ENCODE peak calls at places on chromosomes 13 and 19, in five cellular contexts. N is CD8-positive, alpha-beta T cell; Q is lower leg skin; F is transverse colon; J is A549. I is an unnamed sample.

GRCh38 chr13:80454245-80454644 is 113.3 kb upstream of the SPRY2 start:
- DNase-seq in J (no peak), F (no peak), N (no peak), Q (no peak), I (peak; percentile 21)

GRCh38 chr13:112897956-112898785 is 70.8 kb upstream of the MCF2L start:
- DNase-seq in N (no peak), F (no peak), Q (no peak), J (no peak), I (no peak)

GRCh38 chr13:52026246-52026626 is 1.7 kb downstream of the UTP14C start:
- DNase-seq in N (no peak), J (no peak), F (no peak), Q (no peak), I (no peak)

GRCh38 chr13:48126944-48127814 is 32.3 kb upstream of the MED4 start:
- DNase-seq in J (peak; percentile 57), N (peak; percentile 35), F (peak; percentile 19), Q (no peak), I (peak; percentile 66)

GRCh38 chr13:23384111-23384510 is 49.4 kb downstream of the SACS start:
- DNase-seq in F (no peak), N (no peak), Q (no peak), J (peak; percentile 41), I (peak; percentile 78)

GRCh38 chr13:51271528-51272070 is 49.4 kb downstream of the FAM124A start:
- DNase-seq in J (no peak), N (no peak), Q (no peak), F (no peak), I (no peak)

GRCh38 chr19:46601318-46602224 is at the start of gene CALM3:
- DNase-seq in Q (peak; percentile 88), F (no peak), N (no peak), J (no peak), I (peak; percentile 30)

GRCh38 chr13:94858856-94859811 is 146.8 kb upstream of the SOX21 start:
- DNase-seq in N (no peak), J (no peak), F (peak; percentile 30), Q (no peak), I (no peak)

GRCh38 chr13:38661276-38661675 is 25.6 kb upstream of the FREM2 start:
- DNase-seq in Q (no peak), F (no peak), N (no peak), J (no peak), I (no peak)

GRCh38 chr13:79043208-79043607 is 362.8 kb downstream of the RBM26 start:
- DNase-seq in J (no peak), N (no peak), Q (no peak), F (no peak), I (no peak)

GRCh38 chr19:47707135-47707925 is 5.9 kb upstream of the EHD2 start:
- DNase-seq in F (peak; percentile 82), N (peak; percentile 75), J (peak; percentile 93), Q (peak; percentile 93), I (peak; percentile 83)

GRCh38 chr19:10290876-10291553 is 1.3 kb downstream of the ICAM5 start:
- DNase-seq in N (peak; percentile 52), F (peak; percentile 76), Q (peak; percentile 94), J (peak; percentile 58), I (peak; percentile 69)

GRCh38 chr13:71625183-71625582 is 241.8 kb downstream of the DACH1 start:
- DNase-seq in F (no peak), J (no peak), N (no peak), Q (no peak), I (no peak)

GRCh38 chr13:27295096-27295495 is 24.5 kb downstream of the RASL11A start:
- DNase-seq in N (no peak), F (no peak), Q (peak; percentile 12), J (no peak), I (no peak)

GRCh38 chr19:40229484-40229883 is 3.0 kb upstream of the CCNP start:
- DNase-seq in F (no peak), N (no peak), Q (no peak), J (peak; percentile 47), I (no peak)

GRCh38 chr19:45809643-45810159 is 5.4 kb downstream of the RSPH6A start:
- DNase-seq in F (no peak), N (no peak), Q (no peak), J (peak; percentile 68), I (peak; percentile 67)

GRCh38 chr13:103218253-103218652 is 152.0 kb upstream of the SLC10A2 start:
- DNase-seq in Q (no peak), J (no peak), F (no peak), N (no peak), I (no peak)

GRCh38 chr19:41705393-41706174 is 2.8 kb upstream of the CEACAM5 start:
- DNase-seq in F (peak; percentile 55), Q (peak; percentile 76), N (peak; percentile 28), J (peak; percentile 53), I (peak; percentile 13)

GRCh38 chr13:39779337-39780270 is 124.1 kb downstream of the COG6 start:
- DNase-seq in F (no peak), J (no peak), Q (no peak), N (peak; percentile 62), I (peak; percentile 51)

GRCh38 chr19:40921005-40921897 is 39.2 kb upstream of the CYP2A7 start:
- DNase-seq in Q (no peak), F (peak; percentile 83), J (peak; percentile 100), N (no peak), I (no peak)

GRCh38 chr13:113553541-113554332 is 30.8 kb upstream of the TFDP1 start:
- DNase-seq in Q (peak; percentile 78), N (no peak), F (peak; percentile 5), J (no peak), I (no peak)

GRCh38 chr13:34064456-34065205 is 246.7 kb downstream of the RFC3 start:
- DNase-seq in Q (no peak), N (no peak), J (no peak), F (no peak), I (no peak)

GRCh38 chr19:6890938-6891337 is 3.6 kb downstream of the ADGRE1 start:
- DNase-seq in J (no peak), F (no peak), N (peak; percentile 28), Q (peak; percentile 31), I (no peak)

GRCh38 chr19:6076291-6076665 is 34.0 kb downstream of the RFX2 start:
- DNase-seq in N (no peak), Q (peak; percentile 54), J (no peak), F (no peak), I (no peak)

DNA sequence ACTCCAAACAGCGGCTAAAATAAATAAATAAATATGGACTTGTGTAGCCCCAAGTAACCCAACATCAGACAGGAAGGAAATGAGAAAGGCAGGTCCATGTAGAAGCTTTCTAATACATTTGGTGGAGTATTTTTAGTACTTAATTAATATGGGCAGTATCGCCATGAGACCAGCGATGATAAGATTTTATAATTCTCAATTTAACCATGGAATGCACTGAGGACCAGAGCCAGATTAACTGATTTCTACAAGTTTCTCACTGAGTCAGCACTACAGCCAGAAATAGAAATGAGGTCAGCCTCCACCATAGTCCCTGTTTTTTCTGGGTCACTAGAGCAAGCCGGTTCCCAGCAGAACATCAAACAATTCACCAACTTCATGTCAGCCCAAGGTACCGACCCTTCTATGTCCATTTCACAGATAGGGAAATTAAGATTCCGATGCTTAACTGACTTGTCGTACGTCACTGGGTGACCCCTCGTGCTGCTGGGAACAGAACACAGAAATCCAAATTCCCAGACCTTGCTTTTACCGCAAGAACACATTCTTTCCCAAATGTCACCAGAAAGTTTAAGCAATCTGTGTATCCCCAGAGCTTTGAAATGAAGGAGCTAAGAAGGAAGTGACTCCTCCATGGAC is 90.4 kb downstream of the COL4A1 start:
- DNase-seq in N (no peak), Q (no peak), F (no peak), J (no peak), I (no peak)
- H3K4me3 ChIP-seq in N (no peak overlapping the region), Q (no peak overlapping the region), F (no peak overlapping the region), J (no peak overlapping the region), I (no peak overlapping the region)

DNA sequence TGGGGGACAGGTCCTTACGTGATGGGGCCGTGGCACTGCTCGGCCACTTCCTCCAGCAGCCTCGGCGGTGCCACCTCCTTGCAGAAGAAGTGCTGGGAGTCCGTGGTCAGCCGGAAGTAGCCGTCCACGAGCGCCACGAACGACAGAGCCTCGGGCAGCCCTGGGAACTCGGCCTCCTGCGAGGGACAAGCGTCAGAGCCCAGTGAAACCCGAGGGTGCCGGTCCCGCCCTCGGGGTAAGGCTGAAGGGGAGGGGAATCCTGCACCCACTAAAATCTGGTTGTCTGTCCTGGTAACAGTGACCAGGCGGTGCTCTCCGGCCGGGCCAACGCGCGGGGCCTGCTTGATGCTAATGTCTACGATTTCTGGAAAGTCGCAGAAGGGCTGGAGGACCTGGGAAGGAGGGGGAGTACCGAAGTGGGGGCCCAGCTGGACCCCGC is 6.4 kb downstream of the JAK3 start:
- DNase-seq in N (no peak), F (no peak), Q (no peak), J (no peak), I (no peak)
- H3K4me3 ChIP-seq in N (no peak overlapping the region), F (peak overlapping the region; percentile 17), Q (no peak overlapping the region), J (peak overlapping the region; percentile 47), I (no peak overlapping the region)

DNA sequence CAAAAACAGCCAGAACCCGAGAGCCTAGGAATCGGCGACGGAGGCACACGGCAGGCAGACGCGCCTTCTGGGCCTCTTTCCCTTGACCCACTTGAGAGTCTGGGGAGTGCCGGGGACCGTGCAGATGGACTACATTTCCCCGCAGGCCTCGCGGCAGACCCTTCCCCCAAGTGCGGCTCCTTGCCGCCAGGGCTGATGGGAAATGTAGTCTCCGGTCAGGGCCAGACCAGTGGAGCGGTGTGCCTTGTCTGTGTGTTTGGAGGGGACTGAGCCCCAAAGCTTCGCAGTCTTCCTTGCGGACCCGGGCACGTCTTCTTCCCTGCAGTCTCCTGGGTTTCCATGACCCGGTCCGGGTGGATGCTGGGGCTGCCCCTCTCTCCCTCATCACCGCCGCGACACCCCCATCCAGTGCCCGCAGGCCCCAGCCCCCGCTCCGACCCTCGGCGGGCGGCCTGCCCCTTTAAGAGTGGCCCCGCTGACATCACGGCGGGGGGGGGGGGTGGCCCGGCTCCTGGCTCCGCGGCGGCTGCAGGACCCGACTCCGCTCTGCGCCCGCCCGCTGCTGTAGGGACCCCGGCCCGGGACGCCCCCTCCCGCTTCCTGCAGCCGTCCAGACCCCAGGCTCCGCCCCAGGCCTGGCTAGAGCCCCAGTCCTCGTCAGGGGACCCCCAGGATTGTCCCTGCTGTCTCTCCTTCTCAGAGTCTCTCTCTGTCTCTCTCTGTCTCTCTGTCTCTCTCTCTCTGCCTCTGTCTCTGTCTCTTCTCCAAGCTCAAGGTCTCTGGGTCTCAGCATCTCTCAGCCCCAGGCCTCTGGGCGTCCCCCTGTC is 759 bp upstream of the CACNG7 start:
- DNase-seq in J (peak; percentile 85), Q (no peak), F (no peak), N (peak; percentile 22), I (no peak)
- H3K4me3 ChIP-seq in J (peak overlapping the region; percentile 70), Q (no peak overlapping the region), F (no peak overlapping the region), N (no peak overlapping the region), I (no peak overlapping the region)

GRCh38 chr13:98174995-98175394 is 2.1 kb downstream of the RNF113B start:
- DNase-seq in N (no peak), J (no peak), F (no peak), Q (no peak), I (no peak)

GRCh38 chr13:98172570-98173405 is 4.3 kb downstream of the RNF113B start:
- DNase-seq in Q (no peak), F (no peak), J (no peak), N (no peak), I (no peak)

GRCh38 chr13:98175823-98176222 is 1.2 kb downstream of the RNF113B start:
- DNase-seq in F (no peak), Q (no peak), N (no peak), J (no peak), I (no peak)

GRCh38 chr13:98173431-98173921 is 3.6 kb downstream of the RNF113B start:
- DNase-seq in J (peak; percentile 46), Q (no peak), F (peak; percentile 15), N (no peak), I (no peak)

DNA sequence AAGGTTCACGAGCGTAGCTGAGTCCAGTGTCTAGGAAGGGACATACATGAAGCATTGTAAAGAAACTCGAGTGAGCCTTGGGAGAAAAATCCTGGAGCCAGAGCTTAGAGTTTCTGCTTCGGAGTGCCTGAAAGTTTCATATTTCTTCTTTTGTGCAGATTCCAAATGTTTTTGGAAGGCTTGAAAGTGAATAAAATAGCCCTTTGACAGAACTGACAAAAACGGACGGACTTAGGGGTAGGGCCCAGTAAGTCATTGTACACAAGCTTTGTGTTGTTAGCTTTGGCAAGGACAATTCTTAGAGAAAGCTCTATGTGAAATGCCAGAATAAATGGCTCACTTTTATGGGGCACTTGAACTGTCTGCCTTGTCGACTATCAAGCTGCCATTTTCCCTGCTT is 2.7 kb downstream of the RNF113B start:
- DNase-seq in F (no peak), J (no peak), Q (no peak), N (no peak), I (no peak)
- H3K4me3 ChIP-seq in F (no peak overlapping the region), J (no peak overlapping the region), Q (no peak overlapping the region), N (no peak overlapping the region), I (no peak overlapping the region)